ENCODE peak calls at places on chromosomes 6 and 20, in six cellular contexts. C is HCT116, F is H1, W is K562, E is GM12878, V is HepG2. Q is an unnamed sample.

GRCh38 chr6:124679392-124679791 is 282.8 kb upstream of the RNF217 start:
- DNase-seq in C (no peak), F (no peak), W (no peak), E (no peak), V (no peak), Q (no peak)

GRCh38 chr6:81838724-81839425 is 86.4 kb upstream of the TENT5A start:
- DNase-seq in C (no peak), F (no peak), W (no peak), E (no peak), V (no peak), Q (no peak)

GRCh38 chr20:63951398-63952209 is 4.6 kb downstream of the UCKL1 start:
- DNase-seq in C (no peak), F (no peak), W (no peak), E (no peak), V (no peak), Q (no peak)

GRCh38 chr6:12962995-12963394 is 246.4 kb downstream of the PHACTR1 start:
- DNase-seq in C (no peak), F (no peak), W (no peak), E (no peak), V (no peak), Q (no peak)

GRCh38 chr6:4102687-4103244 is 23.8 kb upstream of the FAM217A start:
- DNase-seq in C (no peak), F (no peak), W (no peak), E (no peak), V (peak), Q (no peak)

GRCh38 chr20:8200220-8200619 is 68.2 kb downstream of the PLCB1 start:
- DNase-seq in C (no peak), F (no peak), W (no peak), E (no peak), V (no peak), Q (no peak)

GRCh38 chr6:3970097-3970496 is 108.8 kb downstream of the FAM217A start:
- DNase-seq in C (no peak), F (no peak), W (no peak), E (no peak), V (no peak), Q (no peak)

GRCh38 chr6:111813247-111814162 is 59.7 kb downstream of the FYN start:
- DNase-seq in C (no peak), F (no peak), W (no peak), E (no peak), V (no peak), Q (no peak)

GRCh38 chr20:45337367-45338120 is 10.7 kb downstream of the SDC4 start:
- DNase-seq in C (no peak), F (peak), W (peak), E (no peak), V (peak), Q (no peak)

GRCh38 chr6:150406948-150407347 is 38.1 kb downstream of the IYD start:
- DNase-seq in C (no peak), F (no peak), W (no peak), E (no peak), V (no peak), Q (no peak)

GRCh38 chr6:104941694-104942177 is 15.2 kb upstream of the LIN28B start:
- DNase-seq in C (no peak), F (no peak), W (no peak), E (no peak), V (no peak), Q (no peak)

GRCh38 chr6:119575721-119576120 is 226.2 kb upstream of the MAN1A1 start:
- DNase-seq in C (no peak), F (no peak), W (no peak), E (no peak), V (no peak), Q (no peak)

GRCh38 chr6:13444604-13445003 is 42.8 kb downstream of the GFOD1 start:
- DNase-seq in C (no peak), F (no peak), W (no peak), E (no peak), V (no peak), Q (no peak)

GRCh38 chr20:17712708-17713107 is 12.9 kb downstream of the BANF2 start:
- DNase-seq in C (no peak), F (no peak), W (no peak), E (no peak), V (no peak), Q (no peak)

GRCh38 chr6:33316603-33317417 is 734 bp downstream of the ZBTB22 start:
- DNase-seq in C (no peak), F (peak), W (no peak), E (no peak), V (no peak), Q (no peak)

GRCh38 chr6:21653902-21654301 is 60.4 kb downstream of the SOX4 start:
- DNase-seq in C (no peak), F (peak), W (no peak), E (no peak), V (no peak), Q (peak)

GRCh38 chr6:24719125-24719931 is at the start of gene C6orf62:
- DNase-seq in C (no peak), F (no peak), W (no peak), E (peak), V (no peak), Q (no peak)

GRCh38 chr20:53829086-53829703 is 235.6 kb upstream of the ZNF217 start:
- DNase-seq in C (peak), F (no peak), W (peak), E (no peak), V (no peak), Q (no peak)

GRCh38 chr6:9360881-9361280 is 925.5 kb upstream of the SLC35B3 start:
- DNase-seq in C (no peak), F (no peak), W (no peak), E (no peak), V (no peak), Q (no peak)

GRCh38 chr6:139338845-139339244 is 35.6 kb downstream of the CITED2 start:
- DNase-seq in C (no peak), F (no peak), W (no peak), E (no peak), V (no peak), Q (no peak)

GRCh38 chr6:125584468-125584939 is 164.9 kb upstream of the HEY2 start:
- DNase-seq in C (no peak), F (peak), W (no peak), E (no peak), V (no peak), Q (peak)

GRCh38 chr20:47016068-47016664 is 121.5 kb downstream of the EYA2 start:
- DNase-seq in C (no peak), F (no peak), W (peak), E (no peak), V (no peak), Q (no peak)
- TF ChIP-seq ATF3 in C (no peak), F (no peak), W (no peak), E (no peak), V (no peak), Q (no peak)

GRCh38 chr20:56750430-56750829 is 121.3 kb downstream of the TFAP2C start:
- DNase-seq in C (peak), F (peak), W (no peak), E (no peak), V (no peak), Q (peak)
- TF ChIP-seq ATF3 in C (no peak), F (no peak), W (no peak), E (no peak), V (no peak), Q (no peak)

GRCh38 chr6:142236686-142237085 is 65.1 kb upstream of the ADGRG6 start:
- DNase-seq in C (no peak), F (no peak), W (no peak), E (no peak), V (no peak), Q (no peak)

GRCh38 chr6:142242269-142242668 is 59.5 kb upstream of the ADGRG6 start:
- DNase-seq in C (no peak), F (no peak), W (no peak), E (no peak), V (no peak), Q (no peak)

GRCh38 chr6:142235247-142235646 is 66.6 kb upstream of the ADGRG6 start:
- DNase-seq in C (no peak), F (no peak), W (no peak), E (no peak), V (peak), Q (no peak)

GRCh38 chr6:142240203-142240602 is 61.6 kb upstream of the ADGRG6 start:
- DNase-seq in C (no peak), F (no peak), W (no peak), E (no peak), V (no peak), Q (no peak)
- TF ChIP-seq ATF3 in C (no peak), F (no peak), W (no peak), E (no peak), V (no peak), Q (no peak)

GRCh38 chr6:110542311-110543024 is 66.1 kb upstream of the SLC22A16 start:
- DNase-seq in C (no peak), F (no peak), W (no peak), E (no peak), V (no peak), Q (no peak)
- TF ChIP-seq ATF3 in C (no peak), F (no peak), W (no peak), E (no peak), V (no peak), Q (no peak)

DNA sequence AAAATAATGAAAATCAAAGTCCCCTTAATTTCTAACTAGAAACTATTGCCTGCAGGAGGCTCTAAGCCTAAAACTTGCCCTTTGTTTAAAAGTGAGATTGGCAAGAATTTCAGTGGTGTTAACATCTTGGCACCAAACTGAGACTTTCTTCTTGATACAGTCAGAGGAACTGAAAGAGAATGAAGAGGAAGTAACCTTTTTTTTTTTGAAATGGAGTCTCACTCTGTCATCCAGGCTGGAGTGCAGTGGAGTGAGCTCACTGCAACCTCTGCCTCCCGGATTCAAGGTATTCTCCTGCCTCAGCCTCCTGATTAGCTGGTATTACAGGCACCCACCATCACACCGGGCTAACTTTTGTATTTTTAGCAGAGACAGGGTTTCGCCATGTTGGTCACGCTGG is 3.6 kb downstream of the DOP1A start:
- DNase-seq in C (no peak), F (no peak), W (no peak), E (peak), V (no peak), Q (no peak)
- TF ChIP-seq ATF3 in C (no peak), F (no peak), W (no peak), E (no peak), V (no peak), Q (no peak)

Q was measured in WTC11.